ENCODE peak calls at places on chromosomes 13 and 19, in eight cellular contexts. O is pancreas, I is AG09309, X is GM12865, J is GM20000, W is endothelial cell, P is heart right ventricle, V is omental fat pad. M is an unnamed sample.

GRCh38 chr19:45217957-45218334 is 27.3 kb downstream of the EXOC3L2 start:
- DNase-seq in W (no peak), O (no peak), V (no peak), P (no peak), X (no peak), I (no peak), J (no peak), M (no peak)

GRCh38 chr13:43441916-43442315 is 344.9 kb downstream of the ENOX1 start:
- DNase-seq in J (no peak), O (no peak), P (no peak), V (no peak), I (no peak), W (no peak), X (no peak), M (no peak)

GRCh38 chr13:75384881-75385707 is 96.9 kb downstream of the TBC1D4 start:
- DNase-seq in P (peak; percentile 44), I (no peak), W (no peak), O (no peak), V (no peak), X (no peak), J (no peak), M (no peak)

GRCh38 chr13:100610399-100611347 is 22.1 kb upstream of the GGACT start:
- DNase-seq in P (no peak), X (no peak), V (no peak), O (no peak), J (peak; percentile 41), I (no peak), W (no peak), M (no peak)

GRCh38 chr19:38831142-38831605 is 420 bp downstream of the ECH1 start:
- DNase-seq in J (peak; percentile 77), W (peak; percentile 24), I (peak; percentile 56), X (peak; percentile 85), O (peak; percentile 86), V (peak; percentile 48), P (peak; percentile 54), M (no peak)

GRCh38 chr13:40922437-40923040 is 96.6 kb downstream of the ELF1 start:
- DNase-seq in P (peak; percentile 13), J (no peak), O (peak; percentile 25), W (no peak), X (no peak), V (no peak), I (no peak), M (no peak)

GRCh38 chr19:48111280-48111679 is 663 bp upstream of the PLA2G4C start:
- DNase-seq in P (no peak), I (no peak), J (no peak), X (no peak), W (no peak), O (no peak), V (no peak), M (no peak)

GRCh38 chr19:51131780-51132680 is 7.3 kb downstream of the SIGLEC9 start:
- DNase-seq in V (no peak), P (peak; percentile 69), W (no peak), X (no peak), O (no peak), I (no peak), J (peak; percentile 33), M (no peak)

GRCh38 chr13:45119469-45119989 is 781 bp upstream of the GTF2F2 start:
- DNase-seq in J (peak; percentile 43), V (no peak), W (no peak), O (no peak), P (peak; percentile 8), X (peak; percentile 41), I (no peak), M (peak; percentile 41)

GRCh38 chr19:45445139-45445538 is 21.4 kb upstream of the ERCC1 start:
- DNase-seq in I (no peak), X (no peak), O (no peak), P (no peak), W (no peak), J (no peak), V (no peak), M (no peak)

GRCh38 chr13:31441804-31442487 is 242.2 kb downstream of the B3GLCT start:
- DNase-seq in I (no peak), X (no peak), J (no peak), V (no peak), W (no peak), O (no peak), P (peak; percentile 84), M (no peak)

GRCh38 chr13:52003551-52003950 is 7.7 kb downstream of the ATP7B start:
- DNase-seq in O (no peak), V (no peak), W (no peak), I (no peak), X (no peak), P (no peak), J (no peak), M (no peak)

GRCh38 chr13:75312884-75313520 is 169.0 kb downstream of the TBC1D4 start:
- DNase-seq in X (peak; percentile 64), O (no peak), J (no peak), I (no peak), W (no peak), V (no peak), P (no peak), M (no peak)

GRCh38 chr19:51161266-51161665 is 19.2 kb downstream of the SIGLEC7 start:
- DNase-seq in W (no peak), X (no peak), P (no peak), I (no peak), V (no peak), O (no peak), J (no peak), M (no peak)

GRCh38 chr19:33546656-33547055 is 25.1 kb upstream of the PEPD start:
- DNase-seq in P (no peak), J (no peak), X (no peak), V (no peak), I (no peak), O (no peak), W (no peak), M (no peak)

GRCh38 chr19:30064021-30064699 is 122.1 kb downstream of the URI1 start:
- DNase-seq in P (no peak), X (no peak), W (no peak), I (no peak), J (no peak), O (no peak), V (no peak), M (no peak)

GRCh38 chr19:30063184-30064020 is 121.4 kb downstream of the URI1 start:
- DNase-seq in V (no peak), J (no peak), O (no peak), P (no peak), W (no peak), X (no peak), I (no peak), M (no peak)

GRCh38 chr19:30061557-30062330 is 119.7 kb downstream of the URI1 start:
- DNase-seq in O (no peak), P (no peak), V (no peak), X (no peak), J (no peak), W (no peak), I (no peak), M (no peak)

GRCh38 chr19:30060872-30061556 is 119.0 kb downstream of the URI1 start:
- DNase-seq in I (no peak), V (no peak), J (no peak), O (no peak), P (no peak), X (no peak), W (no peak), M (no peak)

DNA sequence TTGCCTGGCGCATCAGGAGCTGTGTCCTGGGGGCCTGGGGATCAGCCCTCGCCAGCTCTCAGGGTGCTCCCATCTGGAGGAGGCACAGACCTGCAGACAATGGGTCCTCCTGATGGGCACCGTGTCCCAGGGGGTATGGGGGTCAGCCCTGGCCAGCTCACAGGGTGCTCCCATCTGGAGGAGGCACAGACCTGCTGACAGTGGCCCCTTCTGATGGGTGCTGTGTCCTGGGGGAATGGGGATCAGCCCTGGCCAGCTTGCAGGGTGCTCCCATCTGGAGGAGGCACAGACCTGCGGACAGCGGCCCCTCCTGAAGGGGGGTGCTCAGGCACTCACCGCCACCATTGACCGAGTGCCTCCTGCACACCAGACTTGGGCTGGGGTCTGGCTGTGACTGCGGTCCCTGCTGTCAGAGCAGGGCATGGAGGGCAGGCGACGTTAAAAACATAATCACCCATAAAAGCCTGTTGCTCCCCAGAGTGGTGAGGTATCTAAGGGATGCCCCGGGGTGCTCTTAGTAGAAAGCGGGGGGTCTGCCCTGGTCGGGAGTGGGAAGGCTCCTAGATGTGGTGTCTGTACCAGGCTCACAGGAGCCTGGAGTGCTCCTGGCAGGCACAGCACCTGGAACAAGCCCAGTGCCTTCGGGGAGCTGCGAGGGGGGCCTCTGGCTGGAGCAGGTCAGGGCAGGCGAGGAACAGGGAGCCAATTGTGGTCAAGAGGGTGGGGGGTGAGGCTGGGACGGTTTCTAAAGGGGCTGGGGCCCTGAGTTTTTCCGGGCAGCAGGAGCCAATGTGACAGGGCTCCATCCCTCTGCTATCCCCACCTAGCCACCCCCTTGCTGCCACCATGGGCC is 120.5 kb downstream of the URI1 start:
- DNase-seq in J (no peak), W (no peak), O (no peak), V (no peak), P (no peak), I (no peak), X (no peak), M (no peak)
- TF ChIP-seq CTCF in J (no peak), W (no peak), O (no peak), V (no peak), P (no peak), I (no peak), X (no peak), M (no peak)

GRCh38 chr19:7864719-7865074 is 9.5 kb downstream of the PRR36 start:
- DNase-seq in V (no peak), W (no peak), P (no peak), X (no peak), I (no peak), O (no peak), J (no peak), M (no peak)
- TF ChIP-seq CTCF in V (no peak), W (no peak), P (no peak), X (no peak), I (no peak), O (no peak), J (no peak), M (no peak)

GRCh38 chr13:21837841-21838551 is 167.1 kb downstream of the FGF9 start:
- DNase-seq in X (no peak), W (no peak), I (no peak), V (no peak), P (no peak), O (no peak), J (no peak), M (no peak)
- TF ChIP-seq CTCF in X (no peak), W (no peak), I (no peak), V (no peak), P (no peak), O (no peak), J (no peak), M (no peak)

DNA sequence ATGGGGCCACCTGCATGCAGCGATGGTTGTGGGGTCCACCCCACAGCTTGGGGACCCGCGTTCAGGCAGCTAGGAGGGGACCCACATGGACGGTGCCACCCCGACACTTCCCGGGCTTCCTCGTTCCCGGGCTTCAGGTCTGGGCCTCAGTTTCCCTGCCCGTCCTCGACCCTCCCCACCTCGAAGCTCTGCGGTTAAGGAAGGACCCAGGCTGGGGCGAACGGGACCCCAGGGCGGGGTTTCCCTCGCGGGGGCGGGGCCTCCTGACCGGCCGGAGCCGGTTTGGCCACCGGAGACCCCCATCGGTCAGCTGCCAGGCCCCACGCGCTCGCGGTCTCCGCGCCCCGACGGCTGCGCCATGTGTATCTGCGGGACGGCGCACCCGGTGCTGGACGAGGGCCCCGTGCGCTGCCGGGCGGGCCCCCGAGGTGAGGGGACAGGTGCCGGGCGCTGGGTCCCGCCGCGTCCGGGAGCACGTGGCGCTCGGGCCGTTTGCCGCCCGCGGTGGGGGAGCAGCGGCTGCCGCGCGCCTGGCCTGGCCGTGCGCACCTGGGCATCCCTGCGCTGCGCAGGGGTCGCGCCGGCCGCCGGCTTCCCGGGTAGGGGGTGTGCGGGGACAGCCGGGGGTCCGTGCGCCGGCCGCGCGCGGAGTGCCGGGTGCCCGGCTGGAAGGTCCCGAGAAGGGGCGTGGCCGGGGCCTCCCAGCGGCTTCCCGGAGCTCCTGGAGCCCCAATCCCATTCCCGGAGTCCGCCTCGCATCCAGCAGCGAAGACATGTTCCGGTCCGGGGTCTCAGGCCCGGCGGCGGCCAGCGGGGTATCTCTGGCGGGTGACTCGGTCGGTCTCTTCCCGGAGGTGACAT is 4.2 kb downstream of the ARHGAP45 start:
- DNase-seq in P (no peak), V (no peak), J (no peak), O (no peak), I (no peak), X (no peak), W (no peak), M (no peak)
- TF ChIP-seq CTCF in P (no peak), V (no peak), J (no peak), O (no peak), I (no peak), X (no peak), W (no peak), M (no peak)